ENCODE peak calls at places on chromosomes 1 and 21, in five cellular contexts. A, V, L, K and Q are unnamed samples.

GRCh38 chr1:21149430-21149861 is 27.3 kb downstream of the EIF4G3 start:
- DNase-seq in A (peak), V (no peak), L (no peak), K (no peak), Q (no peak)

GRCh38 chr1:159941867-159942560 is 3.4 kb downstream of the IGSF9 start:
- DNase-seq in A (no peak), V (no peak), L (no peak), K (no peak), Q (no peak)

GRCh38 chr1:51901151-51901550 is 22.6 kb upstream of the NRDC start:
- DNase-seq in A (no peak), V (no peak), L (no peak), K (no peak), Q (no peak)

GRCh38 chr1:52348704-52349301 is 17.2 kb downstream of the CC2D1B start:
- DNase-seq in A (peak), V (no peak), L (no peak), K (no peak), Q (no peak)

GRCh38 chr1:156122519-156123355 is 8.2 kb downstream of the LMNA start:
- DNase-seq in A (peak), V (no peak), L (no peak), K (no peak), Q (no peak)

GRCh38 chr1:227961651-227962050 is 13.9 kb upstream of the WNT9A start:
- DNase-seq in A (no peak), V (no peak), L (no peak), K (no peak), Q (no peak)

GRCh38 chr1:94246692-94247145 is 9.3 kb upstream of the ARHGAP29 start:
- DNase-seq in A (peak), V (no peak), L (no peak), K (no peak), Q (no peak)

GRCh38 chr1:217029311-217030157 is 306.3 kb upstream of the ESRRG start:
- DNase-seq in A (peak), V (peak), L (no peak), K (no peak), Q (no peak)

GRCh38 chr1:214116258-214116657 is 128.5 kb downstream of the PROX1 start:
- DNase-seq in A (peak), V (no peak), L (no peak), K (no peak), Q (no peak)

GRCh38 chr1:18230840-18231239 is 123.2 kb downstream of the IGSF21 start:
- DNase-seq in A (no peak), V (no peak), L (no peak), K (no peak), Q (no peak)

GRCh38 chr1:168005544-168005943 is 68.7 kb upstream of the MPC2 start:
- DNase-seq in A (no peak), V (no peak), L (no peak), K (no peak), Q (no peak)

GRCh38 chr1:206449566-206449965 is 20.7 kb upstream of the IKBKE start:
- DNase-seq in A (no peak), V (no peak), L (no peak), K (no peak), Q (no peak)

GRCh38 chr1:17653728-17654351 is 101.3 kb upstream of the ACTL8 start:
- DNase-seq in A (peak), V (peak), L (no peak), K (no peak), Q (no peak)

GRCh38 chr1:246815693-246816270 is 91.6 kb downstream of the SCCPDH start:
- DNase-seq in A (no peak), V (peak), L (no peak), K (no peak), Q (peak)

GRCh38 chr21:38980416-38981319 is 174.9 kb downstream of the ETS2 start:
- DNase-seq in A (no peak), V (no peak), L (no peak), K (no peak), Q (no peak)

GRCh38 chr1:147851149-147851548 is 51.4 kb upstream of the GJA8 start:
- DNase-seq in A (peak), V (no peak), L (no peak), K (no peak), Q (no peak)

GRCh38 chr1:187051618-187052232 is 223.0 kb downstream of the PLA2G4A start:
- DNase-seq in A (peak), V (peak), L (no peak), K (no peak), Q (no peak)

GRCh38 chr1:68889471-68889870 is 392.6 kb upstream of the DEPDC1 start:
- DNase-seq in A (no peak), V (no peak), L (no peak), K (no peak), Q (no peak)

GRCh38 chr21:34276711-34277425 is 86.9 kb upstream of the KCNE2 start:
- DNase-seq in A (no peak), V (no peak), L (no peak), K (no peak), Q (no peak)

GRCh38 chr1:205510308-205510950 is 6.0 kb downstream of the CDK18 start:
- DNase-seq in A (no peak), V (no peak), L (no peak), K (no peak), Q (no peak)

GRCh38 chr1:119314001-119314796 is 54.4 kb upstream of the HAO2 start:
- DNase-seq in A (no peak), V (no peak), L (no peak), K (no peak), Q (no peak)